ENCODE peak calls at places on chromosomes 13 and 19, in five cellular contexts. F, A, S, O and C are unnamed samples.

GRCh38 chr19:39112338-39112890 is 13.2 kb upstream of the PAK4 start:
- DNase-seq in S (peak), F (no peak), O (no peak), A (no peak), C (no peak)

GRCh38 chr13:35840991-35841604 is 290.1 kb downstream of the DCLK1 start:
- DNase-seq in O (no peak), A (no peak), F (no peak), S (no peak), C (no peak)

GRCh38 chr13:111967572-111968201 is 99.3 kb upstream of the SOX1 start:
- DNase-seq in F (no peak), A (no peak), S (no peak), O (no peak), C (no peak)

GRCh38 chr19:44890366-44891015 is 563 bp upstream of the TOMM40 start:
- DNase-seq in A (peak), S (peak), F (peak), O (peak), C (peak)

GRCh38 chr13:113636266-113636963 is 21.6 kb downstream of the ATP4B start:
- DNase-seq in F (no peak), S (no peak), A (no peak), O (no peak), C (no peak)

GRCh38 chr19:1825909-1826556 is 14.0 kb upstream of the ATP8B3 start:
- DNase-seq in S (peak), O (peak), A (peak), F (peak), C (peak)

GRCh38 chr13:98965325-98965724 is 12.5 kb downstream of the DOCK9 start:
- DNase-seq in A (no peak), S (no peak), O (no peak), F (no peak), C (no peak)

GRCh38 chr19:4016486-4016885 is 8.9 kb downstream of the PIAS4 start:
- DNase-seq in S (no peak), O (no peak), A (no peak), F (no peak), C (peak)

GRCh38 chr13:33351324-33351723 is 65.8 kb upstream of the STARD13 start:
- DNase-seq in O (peak), S (no peak), A (no peak), F (no peak), C (no peak)

GRCh38 chr19:19217110-19217509 is 5.4 kb downstream of the NCAN start:
- DNase-seq in A (no peak), F (peak), O (no peak), S (peak), C (no peak)

GRCh38 chr19:49427339-49427738 is 2.2 kb downstream of the GFY start:
- DNase-seq in S (no peak), F (no peak), O (no peak), A (no peak), C (no peak)

GRCh38 chr13:93409816-93410215 is 183.2 kb downstream of the GPC6 start:
- DNase-seq in O (no peak), S (no peak), F (no peak), A (no peak), C (no peak)

GRCh38 chr13:70795484-70795883 is 687.2 kb upstream of the KLHL1 start:
- DNase-seq in S (no peak), F (no peak), O (no peak), A (no peak), C (no peak)

GRCh38 chr19:45444318-45445041 is 20.8 kb upstream of the ERCC1 start:
- DNase-seq in F (peak), O (peak), A (peak), S (peak), C (peak)

GRCh38 chr13:36495431-36495830 is 63.1 kb downstream of the CCNA1 start:
- DNase-seq in O (no peak), A (no peak), F (no peak), S (no peak), C (no peak)

GRCh38 chr13:93775507-93776108 is 549.0 kb downstream of the GPC6 start:
- DNase-seq in O (no peak), A (no peak), S (no peak), F (no peak), C (no peak)

GRCh38 chr13:92224052-92224821 is 825.8 kb downstream of the GPC5 start:
- DNase-seq in S (no peak), F (no peak), O (no peak), A (no peak), C (no peak)

GRCh38 chr19:42216653-42217521 is 590 bp downstream of the DEDD2 start:
- DNase-seq in A (peak), S (peak), O (peak), F (peak), C (peak)

GRCh38 chr13:67238861-67239260 is 8.7 kb upstream of the PCDH9 start:
- DNase-seq in A (no peak), S (no peak), O (no peak), F (no peak), C (no peak)

GRCh38 chr13:104014803-104015645 is 948.8 kb upstream of the SLC10A2 start:
- DNase-seq in O (no peak), A (no peak), S (no peak), F (no peak), C (no peak)

GRCh38 chr19:28003543-28003942 is 1209.4 kb downstream of the UQCRFS1 start:
- DNase-seq in A (no peak), S (no peak), F (no peak), O (no peak), C (no peak)

GRCh38 chr19:49020931-49021895 is 2.9 kb downstream of the CGB3 start:
- DNase-seq in S (no peak), O (no peak), A (no peak), F (peak), C (no peak)

GRCh38 chr19:48755787-48756674 is 707 bp downstream of the FGF21 start:
- DNase-seq in S (no peak), A (no peak), F (no peak), O (no peak), C (no peak)

GRCh38 chr19:5026706-5027273 is 57.9 kb downstream of the KDM4B start:
- DNase-seq in F (no peak), S (no peak), A (no peak), O (no peak), C (no peak)
- TF ChIP-seq CTCF in F (peak), S (no peak), A (no peak), O (no peak), C (no peak)

DNA sequence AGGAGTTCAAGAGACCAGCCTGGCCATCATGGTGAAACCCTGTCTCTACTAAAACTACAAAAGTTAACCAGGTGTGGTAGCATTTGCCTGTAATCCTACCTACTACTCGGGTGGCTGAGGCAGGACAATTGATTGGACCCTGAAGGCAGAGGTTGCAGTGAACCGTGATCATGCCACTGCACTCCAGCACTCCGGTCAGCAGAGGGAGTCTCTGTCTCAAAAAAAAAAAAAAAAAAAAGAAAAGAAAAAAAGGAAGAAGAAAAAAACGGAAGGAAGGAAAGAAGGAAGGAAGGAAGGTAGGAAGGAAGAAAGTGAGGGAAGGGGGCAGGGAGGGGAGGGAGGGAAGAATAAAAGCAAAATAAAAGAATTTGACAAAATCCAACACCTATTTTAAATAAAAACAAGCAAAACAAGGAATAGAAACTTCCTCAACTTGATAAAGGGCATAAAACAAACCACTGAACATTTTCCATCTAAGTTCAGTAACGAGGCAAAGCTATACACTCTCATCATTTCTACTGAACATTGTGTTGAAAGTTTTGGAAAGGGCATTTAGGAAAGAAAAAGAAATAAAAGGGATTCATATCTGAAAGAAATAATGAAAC is 411.6 kb upstream of the SLITRK5 start:
- DNase-seq in S (no peak), O (no peak), F (peak), A (no peak), C (peak)
- TF ChIP-seq CTCF in S (peak), O (no peak), F (peak), A (no peak), C (peak)

DNA sequence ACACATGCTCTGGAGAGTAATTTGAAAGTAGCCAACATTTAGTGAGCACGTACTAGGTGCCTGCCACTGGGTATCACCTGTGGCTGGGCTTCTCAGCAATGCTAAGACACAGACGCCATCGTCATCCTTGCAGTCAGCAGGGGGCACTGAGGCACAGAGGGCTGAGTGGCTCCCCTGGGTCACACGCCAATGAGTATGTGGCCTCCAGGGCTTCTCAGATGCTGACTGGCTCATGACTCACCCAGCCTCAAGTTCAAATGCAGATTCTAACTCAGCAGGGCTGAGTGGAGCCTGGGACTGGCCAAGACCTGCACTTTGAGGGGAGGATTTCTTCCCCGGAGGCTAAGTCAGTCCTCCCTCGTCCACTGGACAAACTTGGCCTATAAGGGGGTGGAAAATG is 115.1 kb upstream of the CACNA1A start:
- DNase-seq in A (no peak), O (no peak), F (peak), S (no peak), C (no peak)
- TF ChIP-seq CTCF in A (no peak), O (no peak), F (no peak), S (no peak), C (no peak)

DNA sequence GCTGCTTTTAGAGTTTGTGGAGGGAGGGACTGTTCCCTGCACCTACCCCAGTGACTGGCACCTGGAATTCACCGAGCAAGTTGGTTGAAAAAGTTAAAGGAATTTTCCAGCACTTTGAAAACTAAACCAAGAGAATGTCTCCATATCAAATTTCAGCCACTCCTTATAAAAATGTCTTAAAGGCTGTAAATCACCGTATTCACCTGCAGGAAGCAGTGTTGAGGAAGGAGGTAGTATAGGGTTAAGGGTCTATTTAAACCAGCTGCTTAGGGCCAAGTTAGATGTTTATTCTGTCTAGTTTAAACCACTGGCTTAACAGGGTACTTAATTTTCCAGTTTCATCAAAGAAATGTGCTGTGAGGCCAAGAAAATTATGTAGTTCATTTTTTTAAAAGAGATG is 3.8 kb upstream of the RAB20 start:
- DNase-seq in O (no peak), S (no peak), A (no peak), F (no peak), C (no peak)
- TF ChIP-seq CTCF in O (no peak), S (no peak), A (no peak), F (peak), C (peak)

DNA sequence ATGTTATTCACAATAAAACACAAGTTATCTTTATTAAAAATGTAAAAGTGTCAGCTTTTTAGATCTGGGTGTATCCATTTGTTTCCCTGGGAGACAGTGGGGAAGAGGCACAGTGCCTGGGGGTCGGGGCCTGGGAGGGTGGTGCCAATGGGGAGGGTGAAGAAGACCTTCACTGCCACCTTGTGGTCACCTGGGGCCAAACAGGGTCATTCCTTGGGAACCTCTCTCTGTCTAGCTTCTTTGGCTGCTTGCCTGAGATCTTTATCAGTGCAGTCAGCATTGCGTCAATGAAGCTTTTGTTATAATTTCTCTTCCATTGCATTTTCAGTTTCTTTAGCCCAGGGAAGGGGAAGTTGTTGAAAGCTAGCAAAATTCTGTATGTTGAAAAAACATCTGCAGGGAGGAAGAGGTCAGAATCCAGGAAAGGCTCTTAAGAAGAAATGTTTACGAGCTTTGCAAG is 39.1 kb downstream of the PCDH8 start:
- DNase-seq in A (no peak), O (peak), S (peak), F (peak), C (peak)
- TF ChIP-seq CTCF in A (peak), O (peak), S (peak), F (peak), C (peak)

DNA sequence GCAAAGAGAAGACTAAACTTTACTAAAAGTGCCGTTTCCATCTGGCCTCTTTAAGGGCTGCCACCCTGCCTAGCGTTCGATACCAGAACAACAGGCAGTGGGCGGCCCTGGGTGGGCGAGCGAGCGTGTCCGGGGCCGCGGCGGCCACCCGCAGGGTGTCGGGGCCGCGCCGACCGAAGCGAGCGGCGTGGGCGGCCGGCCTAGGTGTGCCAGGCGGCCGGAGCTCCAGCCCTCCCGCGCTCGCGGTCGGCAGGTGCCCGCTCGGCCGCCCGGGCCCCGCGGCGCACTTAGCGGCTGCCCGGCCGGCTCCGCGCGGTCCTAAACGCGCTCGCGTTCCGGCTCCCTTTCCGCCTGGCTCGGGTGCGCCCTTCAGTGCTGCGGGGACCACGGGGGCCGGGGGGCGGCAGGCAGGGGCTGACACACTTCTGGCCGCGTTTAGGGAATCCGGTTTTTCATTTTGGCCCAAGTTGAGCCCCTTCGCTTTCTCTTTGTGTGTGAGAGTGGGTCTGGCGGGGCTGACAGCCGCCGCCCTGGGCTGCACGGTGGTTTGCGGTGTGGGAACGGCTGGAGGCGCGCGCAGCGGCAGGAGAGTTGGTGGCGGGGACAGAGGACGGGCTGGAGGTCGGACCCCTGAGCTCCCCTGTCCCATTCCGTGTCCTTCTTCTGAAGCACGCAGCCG is 2.9 kb downstream of the FGF9 start:
- DNase-seq in S (peak), A (peak), F (peak), O (peak), C (peak)
- TF ChIP-seq CTCF in S (no peak), A (no peak), F (no peak), O (no peak), C (peak)

GRCh38 chr19:10602330-10603083 is 15.4 kb upstream of the AP1M2 start:
- DNase-seq in O (peak), S (peak), A (peak), F (peak), C (peak)

GRCh38 chr19:10601999-10602329 is 14.9 kb upstream of the AP1M2 start:
- DNase-seq in F (no peak), O (no peak), A (no peak), S (no peak), C (no peak)

GRCh38 chr19:10604460-10604980 is 17.4 kb upstream of the AP1M2 start:
- DNase-seq in A (peak), O (no peak), F (peak), S (no peak), C (no peak)

GRCh38 chr19:10603873-10604459 is 16.9 kb upstream of the AP1M2 start:
- DNase-seq in O (no peak), S (no peak), F (peak), A (no peak), C (no peak)

DNA sequence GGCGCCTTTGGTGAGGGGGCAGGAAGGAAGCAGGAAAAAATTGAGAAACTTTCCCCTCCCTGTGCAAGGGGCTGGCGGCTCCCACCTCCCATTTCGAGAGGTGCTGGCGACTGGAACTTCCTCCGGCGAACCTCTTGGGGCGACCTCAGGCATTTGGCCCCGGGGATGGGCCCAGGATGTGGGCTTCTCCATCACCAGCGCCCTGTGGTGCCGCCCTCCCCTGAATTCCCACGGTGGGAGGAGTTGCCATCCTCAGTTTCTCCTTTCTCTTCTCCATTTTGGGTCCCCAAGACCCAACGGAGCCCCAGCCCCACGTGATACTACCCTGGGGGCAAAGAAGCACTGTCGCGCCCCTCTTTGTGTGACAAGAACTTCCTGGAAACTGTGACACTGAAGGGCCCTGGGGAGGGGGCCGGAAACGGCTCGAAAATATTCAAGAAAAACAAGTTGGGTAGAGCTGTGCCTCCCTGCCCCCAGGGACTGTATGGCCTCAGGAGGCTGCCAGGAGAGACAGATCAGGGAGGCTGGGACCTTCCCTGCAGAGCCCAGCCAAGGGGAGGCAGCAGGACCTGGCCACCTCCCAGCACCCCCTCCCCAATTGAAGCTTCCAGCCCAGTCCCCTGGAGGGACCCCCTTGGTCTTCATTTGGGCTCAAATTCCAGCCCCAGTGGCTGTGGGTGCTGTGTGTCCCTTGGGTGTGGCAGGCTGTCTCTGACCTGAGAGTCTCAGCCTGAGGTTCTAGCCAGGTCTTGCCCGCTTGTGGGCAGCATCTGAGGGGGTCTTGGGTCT is 16.2 kb upstream of the AP1M2 start:
- DNase-seq in A (peak), O (peak), F (peak), S (no peak), C (no peak)
- TF ChIP-seq CTCF in A (no peak), O (no peak), F (peak), S (no peak), C (no peak)

DNA sequence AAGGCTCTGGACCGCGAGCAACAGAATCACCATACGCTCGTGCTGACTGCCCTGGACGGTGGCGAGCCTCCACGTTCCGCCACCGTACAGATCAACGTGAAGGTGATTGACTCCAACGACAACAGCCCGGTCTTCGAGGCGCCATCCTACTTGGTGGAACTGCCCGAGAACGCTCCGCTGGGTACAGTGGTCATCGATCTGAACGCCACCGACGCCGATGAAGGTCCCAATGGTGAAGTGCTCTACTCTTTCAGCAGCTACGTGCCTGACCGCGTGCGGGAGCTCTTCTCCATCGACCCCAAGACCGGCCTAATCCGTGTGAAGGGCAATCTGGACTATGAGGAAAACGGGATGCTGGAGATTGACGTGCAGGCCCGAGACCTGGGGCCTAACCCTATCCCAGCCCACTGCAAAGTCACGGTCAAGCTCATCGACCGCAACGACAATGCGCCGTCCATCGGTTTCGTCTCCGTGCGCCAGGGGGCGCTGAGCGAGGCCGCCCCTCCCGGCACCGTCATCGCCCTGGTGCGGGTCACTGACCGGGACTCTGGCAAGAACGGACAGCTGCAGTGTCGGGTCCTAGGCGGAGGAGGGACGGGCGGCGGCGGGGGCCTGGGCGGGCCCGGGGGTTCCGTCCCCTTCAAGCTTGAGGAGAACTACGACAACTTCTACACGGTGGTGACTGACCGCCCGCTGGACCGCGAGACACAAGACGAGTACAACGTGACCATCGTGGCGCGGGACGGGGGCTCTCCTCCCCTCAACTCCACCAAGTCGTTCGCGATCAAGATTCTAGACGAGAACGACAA is 1.8 kb downstream of the PCDH17 start:
- DNase-seq in S (no peak), A (peak), O (no peak), F (no peak), C (peak)
- TF ChIP-seq CTCF in S (no peak), A (peak), O (no peak), F (no peak), C (peak)